ENCODE peak calls at places on chromosomes 4 and X, in eight cellular contexts. Z is heart right ventricle, L is Peyer's patch, Y is PC-3, M is gastrocnemius medialis, F is A673, E is A549, W is spleen. C is an unnamed sample. For H3K4me1, the result is how much of the 10 kb centered on the place peaks cover.

GRCh38 chr4:149997881-149998421 is 80.3 kb upstream of the DCLK2 start:
- DNase-seq in L (no peak), Z (no peak), M (no peak), E (peak), Y (peak), W (no peak), F (no peak), C (peak)

GRCh38 chrX:153889123-153889522 is 3.1 kb upstream of the L1CAM start:
- DNase-seq in M (no peak), F (no peak), L (no peak), E (no peak), W (no peak), Y (no peak), Z (no peak), C (no peak)

GRCh38 chrX:116384406-116384805 is 52.0 kb upstream of the SLC6A14 start:
- DNase-seq in M (no peak), Z (no peak), Y (peak), L (no peak), E (no peak), W (no peak), F (no peak), C (no peak)

GRCh38 chrX:57406149-57406548 is 119.6 kb downstream of the FAAH2 start:
- DNase-seq in W (no peak), M (no peak), Z (no peak), L (no peak), F (no peak), E (no peak), Y (no peak), C (no peak)

GRCh38 chr4:158850800-158851644 is 82.2 kb downstream of the FNIP2 start:
- DNase-seq in E (no peak), F (peak), M (no peak), Z (no peak), Y (peak), L (no peak), W (no peak), C (no peak)

GRCh38 chr4:69823481-69824186 is 36.3 kb downstream of the SULT1E1 start:
- DNase-seq in F (peak), Z (no peak), W (peak), Y (peak), L (peak), E (no peak), M (no peak), C (peak)

GRCh38 chrX:139448996-139449395 is 81.5 kb upstream of the F9 start:
- DNase-seq in E (no peak), Z (no peak), M (no peak), Y (peak), F (peak), W (no peak), L (no peak), C (no peak)

GRCh38 chrX:30971761-30972603 is 82.9 kb upstream of the TAB3 start:
- DNase-seq in Z (no peak), L (no peak), Y (peak), F (peak), E (peak), W (no peak), M (no peak), C (peak)

GRCh38 chr4:150769235-150769634 is 187.3 kb downstream of the MAB21L2 start:
- DNase-seq in L (no peak), E (peak), Z (no peak), Y (peak), W (no peak), M (no peak), F (no peak), C (peak)

GRCh38 chrX:39855748-39856129 is 242.0 kb downstream of the BCOR start:
- DNase-seq in L (no peak), M (peak), W (no peak), Y (peak), E (peak), F (peak), Z (no peak), C (peak)

GRCh38 chrX:10577863-10578262 is 42.5 kb downstream of the MID1 start:
- DNase-seq in F (no peak), L (no peak), Z (no peak), M (no peak), Y (no peak), W (no peak), E (no peak), C (no peak)

GRCh38 chr4:41432889-41433288 is 105.1 kb upstream of the LIMCH1 start:
- DNase-seq in F (peak), Y (no peak), M (no peak), Z (no peak), E (no peak), W (no peak), L (no peak), C (peak)

GRCh38 chr4:21507439-21507838 is 441.1 kb downstream of the KCNIP4 start:
- DNase-seq in W (no peak), F (peak), E (no peak), M (no peak), Z (no peak), L (no peak), Y (peak), C (peak)

GRCh38 chrX:155027509-155028066 is 944 bp downstream of the FUNDC2 start:
- DNase-seq in W (no peak), L (no peak), E (no peak), Z (no peak), Y (peak), M (peak), F (peak), C (peak)

GRCh38 chr4:99679204-99679603 is 21.6 kb upstream of the C4orf54 start:
- DNase-seq in M (peak), L (no peak), E (no peak), W (no peak), Y (no peak), F (peak), Z (peak), C (no peak)

GRCh38 chrX:40539214-40540142 is 41.3 kb upstream of the ATP6AP2 start:
- DNase-seq in Z (peak), W (peak), F (peak), L (no peak), E (no peak), Y (no peak), M (peak), C (peak)

GRCh38 chr4:833156-833555 is 7.2 kb upstream of the CPLX1 start:
- DNase-seq in F (no peak), M (no peak), W (peak), E (no peak), Y (no peak), L (peak), Z (no peak), C (no peak)

GRCh38 chr4:174216935-174217272 is 66.6 kb downstream of the FBXO8 start:
- DNase-seq in E (no peak), W (no peak), Y (no peak), F (no peak), L (no peak), Z (no peak), M (no peak), C (no peak)

GRCh38 chrX:154374361-154375155 is at the start of gene FLNA:
- DNase-seq in M (peak), L (no peak), E (no peak), F (no peak), W (peak), Z (peak), Y (peak), C (no peak)

GRCh38 chrX:132718411-132718810 is 229.6 kb upstream of the MBNL3 start:
- DNase-seq in Z (no peak), Y (no peak), W (no peak), L (no peak), E (no peak), M (no peak), F (no peak), C (no peak)

GRCh38 chr4:173547889-173548288 is 17.9 kb upstream of the HAND2 start:
- DNase-seq in L (no peak), F (no peak), M (no peak), Y (no peak), W (peak), E (no peak), Z (no peak), C (no peak)

GRCh38 chr4:16725252-16725651 is 173.2 kb downstream of the LDB2 start:
- DNase-seq in Y (no peak), E (no peak), Z (no peak), F (no peak), W (no peak), M (no peak), L (no peak), C (no peak)

GRCh38 chr4:7196283-7196651 is 3.9 kb downstream of the SORCS2 start:
- DNase-seq in E (no peak), F (no peak), L (no peak), Z (no peak), W (no peak), M (no peak), Y (no peak), C (no peak)
- H3K4me1 ChIP-seq in E (under half), F (under half), L (under half), Z (under half), W (under half), M (under half), Y (under half), C (under half)

GRCh38 chrX:114774691-114775090 is 190.8 kb downstream of the HTR2C start:
- DNase-seq in Z (no peak), L (no peak), M (no peak), F (peak), Y (peak), E (no peak), W (no peak), C (no peak)
- TF ChIP-seq CTCF in Z (peak), L (no peak), M (no peak), F (peak), Y (no peak), E (no peak), W (no peak), C (no peak)

DNA sequence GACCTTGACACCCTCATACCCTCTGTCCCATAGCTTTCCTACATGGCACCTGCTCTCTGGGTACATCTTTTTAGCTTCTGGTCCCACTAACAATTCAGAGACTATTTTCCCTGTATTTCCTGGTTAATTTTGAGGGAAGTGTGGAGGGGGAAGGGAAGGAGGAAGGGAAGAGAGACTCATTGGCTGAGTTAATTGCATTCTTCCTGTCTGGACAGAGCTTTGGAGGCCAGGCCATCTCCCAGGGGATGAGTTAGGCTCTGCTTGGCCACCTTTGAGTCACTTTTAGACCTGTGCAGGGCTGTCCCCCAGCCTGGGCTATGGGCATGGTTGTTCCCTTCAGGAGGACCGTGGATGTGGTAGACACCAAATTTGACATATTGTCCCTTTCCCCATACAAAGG is 167.9 kb upstream of the PGRMC2 start:
- DNase-seq in F (no peak), Y (no peak), L (no peak), M (no peak), Z (no peak), W (no peak), E (no peak), C (no peak)
- H3K4me1 ChIP-seq in F (under half), Y (under half), L (under half), M (under half), Z (under half), W (under half), E (half or more), C (under half)

GRCh38 chrX:71550578-71550977 is 17.7 kb downstream of the OGT start:
- DNase-seq in Z (no peak), L (no peak), Y (no peak), F (no peak), M (no peak), E (no peak), W (no peak), C (no peak)

GRCh38 chrX:71545364-71545763 is 12.5 kb downstream of the OGT start:
- DNase-seq in E (no peak), M (no peak), Z (no peak), L (no peak), W (no peak), F (no peak), Y (no peak), C (no peak)

GRCh38 chrX:71547339-71547738 is 14.4 kb downstream of the OGT start:
- DNase-seq in L (no peak), F (no peak), W (no peak), E (no peak), M (no peak), Y (no peak), Z (no peak), C (no peak)

GRCh38 chrX:71543316-71543715 is 10.4 kb downstream of the OGT start:
- DNase-seq in E (peak), F (peak), L (no peak), M (no peak), Y (peak), Z (no peak), W (no peak), C (peak)

DNA sequence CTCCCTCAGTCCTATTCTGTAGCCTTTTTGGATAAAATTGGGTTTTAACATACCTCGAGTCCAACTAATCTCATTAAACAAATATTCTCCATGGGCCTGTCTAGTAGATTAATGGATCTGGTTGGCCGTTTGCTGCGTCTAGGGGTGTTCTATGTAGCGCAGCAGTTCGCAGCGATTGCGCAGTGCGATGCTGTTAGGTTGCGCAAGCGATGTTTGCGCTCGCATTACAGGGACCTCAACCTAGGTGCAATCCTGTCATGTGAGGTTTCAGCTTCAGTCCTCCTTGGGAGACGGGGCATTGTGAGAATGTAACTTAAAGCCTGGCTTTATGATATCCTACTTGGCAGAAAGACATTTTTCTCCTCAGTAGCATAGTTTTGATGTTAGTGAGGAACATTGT is 14.0 kb downstream of the OGT start:
- DNase-seq in W (peak), Z (no peak), F (no peak), Y (no peak), L (no peak), E (no peak), M (no peak), C (no peak)
- TF ChIP-seq CTCF in W (no peak), Z (no peak), F (no peak), Y (no peak), L (no peak), E (no peak), M (no peak), C (no peak)

GRCh38 chr4:4490041-4490440 is 51.8 kb downstream of the STX18 start:
- DNase-seq in E (no peak), M (no peak), Z (no peak), Y (peak), F (no peak), W (no peak), L (no peak), C (no peak)

GRCh38 chr4:4485806-4486205 is 56.0 kb downstream of the STX18 start:
- DNase-seq in Z (no peak), L (no peak), E (no peak), W (no peak), M (no peak), F (no peak), Y (no peak), C (no peak)

GRCh38 chr4:4488405-4489404 is 53.1 kb downstream of the STX18 start:
- DNase-seq in M (peak), E (peak), Z (peak), Y (peak), L (peak), F (peak), W (no peak), C (peak)

GRCh38 chr4:4490816-4491215 is 51.0 kb downstream of the STX18 start:
- DNase-seq in Z (no peak), W (no peak), E (no peak), F (no peak), Y (no peak), L (no peak), M (no peak), C (no peak)

DNA sequence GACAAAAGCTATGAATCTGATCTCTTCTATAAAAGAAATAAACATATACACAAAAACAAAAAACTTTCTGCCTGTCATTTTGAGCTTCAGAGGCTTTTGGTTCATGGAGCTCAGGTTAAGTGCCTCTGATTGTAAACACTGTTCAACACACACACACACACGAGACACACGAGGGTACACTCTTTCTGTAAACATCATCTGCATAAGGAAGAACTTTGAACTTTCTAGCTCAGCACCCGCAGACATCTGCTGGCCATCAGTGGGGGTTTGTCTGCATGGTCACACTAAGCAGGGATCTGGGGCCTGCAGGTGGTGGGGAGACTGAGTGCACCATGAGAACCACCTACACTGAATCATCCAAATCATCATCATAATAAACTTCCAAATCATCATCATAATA is 54.9 kb downstream of the STX18 start:
- DNase-seq in L (no peak), F (no peak), M (no peak), Z (no peak), Y (no peak), W (no peak), E (no peak), C (no peak)
- H3K4me1 ChIP-seq in L (under half), F (under half), M (under half), Z (under half), Y (under half), W (under half), E (under half), C (under half)

GRCh38 chrX:136954930-136955329 is 74.4 kb upstream of the RBMX start:
- DNase-seq in L (no peak), M (no peak), W (no peak), E (no peak), F (peak), Z (no peak), Y (peak), C (peak)
- TF ChIP-seq CTCF in L (peak), M (no peak), W (no peak), E (peak), F (peak), Z (peak), Y (peak), C (peak)

GRCh38 chr4:76306882-76307669 is 543 bp downstream of the STBD1 start:
- DNase-seq in Z (peak), E (peak), L (peak), M (peak), W (peak), F (peak), Y (peak), C (peak)

GRCh38 chr4:76302856-76303438 is 3.6 kb upstream of the STBD1 start:
- DNase-seq in E (no peak), Y (no peak), M (no peak), Z (no peak), W (no peak), F (no peak), L (no peak), C (no peak)

GRCh38 chr4:76307670-76308014 is 1.1 kb downstream of the STBD1 start:
- DNase-seq in F (no peak), L (no peak), E (no peak), M (peak), Z (peak), Y (no peak), W (no peak), C (no peak)

GRCh38 chr4:76305971-76306881 is at the start of gene STBD1:
- DNase-seq in L (peak), Z (peak), F (peak), Y (peak), E (peak), W (peak), M (peak), C (peak)

GRCh38 chr4:76305033-76305687 is 1.4 kb upstream of the STBD1 start:
- DNase-seq in W (peak), L (no peak), E (no peak), F (no peak), Y (no peak), Z (no peak), M (no peak), C (no peak)
- H3K4me1 ChIP-seq in W (under half), L (under half), E (under half), F (under half), Y (under half), Z (under half), M (half or more), C (under half)

DNA sequence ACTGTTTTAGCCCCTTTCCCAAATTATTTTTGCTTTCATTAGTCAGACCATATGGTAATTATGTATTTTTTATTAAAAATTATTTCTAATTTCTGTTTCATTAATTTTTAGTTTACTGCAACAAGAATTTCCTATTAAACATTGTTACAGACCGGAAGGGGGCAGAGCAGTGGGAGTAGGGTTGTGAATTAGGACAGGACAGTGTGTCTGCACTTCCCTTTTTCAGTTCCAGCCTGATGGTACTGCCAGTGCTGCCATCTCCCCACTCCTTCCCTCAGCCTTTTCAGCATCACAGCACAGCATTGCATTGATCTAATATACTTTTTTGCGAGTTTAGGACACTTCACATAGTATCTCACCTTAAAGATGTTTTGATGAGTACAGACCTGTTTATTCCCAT is 76.5 kb downstream of the STIM2 start:
- DNase-seq in E (no peak), Y (no peak), L (no peak), F (no peak), M (no peak), Z (no peak), W (no peak), C (no peak)
- TF ChIP-seq CTCF in E (no peak), Y (no peak), L (no peak), F (no peak), M (no peak), Z (no peak), W (no peak), C (no peak)

DNA sequence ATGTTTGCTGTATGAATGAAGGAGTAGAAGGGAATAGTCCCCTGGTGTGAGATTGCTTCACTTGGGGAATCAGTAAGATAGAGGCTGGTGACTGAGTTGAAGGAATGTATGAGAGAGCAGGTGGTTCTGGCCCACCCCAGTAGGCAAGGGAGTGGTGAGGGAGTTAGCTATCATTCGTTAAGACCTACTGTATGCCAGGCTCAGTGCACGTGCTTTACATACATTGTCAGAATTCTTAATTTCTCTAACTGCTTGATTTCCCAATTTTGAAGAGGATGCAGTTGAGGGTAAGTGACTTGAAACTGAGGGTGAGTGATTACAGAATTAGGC is 700 bp downstream of the VMA21 start:
- DNase-seq in L (no peak), M (no peak), E (peak), F (peak), W (no peak), Z (no peak), Y (peak), C (no peak)
- H3K4me1 ChIP-seq in L (under half), M (under half), E (under half), F (under half), W (under half), Z (under half), Y (under half), C (under half)

DNA sequence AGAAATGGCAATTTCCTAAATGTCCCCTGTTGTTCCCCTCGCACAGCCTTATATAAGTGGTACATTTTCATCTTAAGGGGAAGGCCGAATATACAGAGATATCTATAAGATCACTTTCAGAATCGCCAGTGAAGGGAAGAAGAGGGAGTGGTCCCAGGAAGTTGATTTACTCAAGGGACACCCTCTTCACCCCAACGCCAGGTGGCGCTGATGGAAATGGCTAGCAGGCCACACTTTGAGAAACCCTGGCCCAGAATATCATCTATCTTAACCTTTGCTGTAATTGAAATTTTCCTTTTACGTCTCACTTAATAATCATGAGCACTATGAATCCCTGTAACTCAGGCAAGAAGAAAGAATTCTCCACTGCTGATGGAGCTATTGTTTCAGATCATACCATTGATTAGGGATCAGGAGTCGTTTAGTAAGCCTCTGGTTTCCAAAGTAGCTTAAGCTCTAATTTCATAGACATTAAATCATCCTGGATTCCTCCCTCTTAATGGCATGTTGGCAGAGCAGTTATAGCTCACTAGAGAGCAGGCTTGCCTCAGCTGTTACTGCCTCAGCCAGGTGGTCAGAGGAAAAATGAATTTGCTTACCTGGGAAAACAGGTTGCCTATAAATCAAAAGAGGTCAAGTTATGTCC is 941.3 kb upstream of the TENM3 start:
- DNase-seq in Z (peak), L (peak), M (no peak), W (no peak), F (peak), E (peak), Y (peak), C (peak)
- TF ChIP-seq CTCF in Z (peak), L (peak), M (peak), W (no peak), F (peak), E (peak), Y (peak), C (peak)